ENCODE peak calls at places on chromosome 21, in nine cellular contexts. D is CD8-positive, alpha-beta T cell; V is pancreas; I is H1; T is NB4; C is fibroblast of pulmonary artery; Y is right lobe of liver; R is IMR-90; K is GM23338. E is an unnamed sample.

GRCh38 chr21:32524010-32524719 is 61.2 kb downstream of the TCP10L start:
- DNase-seq in Y (no peak), I (no peak), C (peak; percentile 96), R (peak; percentile 83), T (no peak), K (no peak), D (no peak), V (no peak), E (no peak)

GRCh38 chr21:32597205-32597604 is 11.9 kb upstream of the TCP10L start:
- DNase-seq in Y (no peak), I (no peak), C (peak; percentile 86), T (no peak), R (peak; percentile 95), V (no peak), D (no peak), K (no peak), E (no peak)

GRCh38 chr21:33618407-33618806 is 23.1 kb downstream of the CRYZL1 start:
- DNase-seq in R (no peak), V (no peak), K (peak; percentile 20), D (no peak), T (no peak), I (no peak), C (no peak), Y (no peak), E (no peak)

GRCh38 chr21:30257773-30258172 is 25.0 kb downstream of the KRTAP24-1 start:
- DNase-seq in D (no peak), Y (no peak), T (peak; percentile 41), R (no peak), C (peak; percentile 78), K (peak; percentile 92), V (no peak), I (no peak), E (peak; percentile 16)

GRCh38 chr21:40615503-40616376 is 231.2 kb downstream of the DSCAM start:
- DNase-seq in Y (no peak), V (no peak), R (no peak), T (no peak), D (no peak), K (no peak), I (no peak), C (no peak), E (no peak)

GRCh38 chr21:17780539-17780938 is 38.6 kb downstream of the C21orf91 start:
- DNase-seq in R (no peak), D (peak; percentile 35), V (no peak), I (no peak), T (peak; percentile 57), Y (no peak), K (no peak), C (no peak), E (peak; percentile 93)

GRCh38 chr21:38984982-38985422 is 179.3 kb downstream of the ETS2 start:
- DNase-seq in D (no peak), I (no peak), Y (no peak), R (peak; percentile 86), V (no peak), K (no peak), T (peak; percentile 78), C (peak; percentile 88), E (no peak)

GRCh38 chr21:33767236-33767635 is 124.9 kb downstream of the ITSN1 start:
- DNase-seq in D (no peak), C (peak; percentile 41), V (no peak), T (no peak), K (no peak), R (peak; percentile 46), Y (no peak), I (no peak), E (no peak)

GRCh38 chr21:32819702-32820101 is 48.1 kb upstream of the PAXBP1 start:
- DNase-seq in T (no peak), C (peak; percentile 94), D (no peak), V (no peak), I (no peak), R (peak; percentile 87), Y (no peak), K (no peak), E (no peak)

GRCh38 chr21:25558123-25558522 is 49.2 kb downstream of the MRPL39 start:
- DNase-seq in K (no peak), I (no peak), D (no peak), V (no peak), Y (no peak), C (no peak), T (no peak), R (no peak), E (no peak)

GRCh38 chr21:25980710-25981109 is 189.9 kb downstream of the APP start:
- DNase-seq in T (no peak), K (no peak), D (no peak), C (no peak), Y (no peak), V (no peak), I (no peak), R (no peak), E (no peak)

GRCh38 chr21:28872218-28872617 is 120.5 kb downstream of the LTN1 start:
- DNase-seq in I (no peak), K (no peak), C (no peak), R (no peak), Y (peak; percentile 55), V (no peak), D (no peak), T (no peak), E (no peak)

GRCh38 chr21:33238146-33238545 is 8.4 kb downstream of the IFNAR2 start:
- DNase-seq in I (no peak), T (no peak), V (no peak), K (no peak), D (peak; percentile 11), R (no peak), Y (no peak), C (no peak), E (peak; percentile 71)

GRCh38 chr21:38323721-38324591 is 67.2 kb downstream of the KCNJ15 start:
- DNase-seq in Y (no peak), V (peak; percentile 11), C (peak; percentile 92), D (no peak), I (no peak), R (peak; percentile 94), K (peak; percentile 83), T (peak; percentile 56), E (no peak)

GRCh38 chr21:45304945-45305344 is 17.2 kb upstream of the POFUT2 start:
- DNase-seq in Y (no peak), T (no peak), R (no peak), D (no peak), K (no peak), V (no peak), C (no peak), I (no peak), E (no peak)
- TF ChIP-seq CTCF in Y (no peak), T (no peak), R (no peak), D (no peak), K (no peak), V (no peak), C (no peak), I (no peak), E (no peak)

DNA sequence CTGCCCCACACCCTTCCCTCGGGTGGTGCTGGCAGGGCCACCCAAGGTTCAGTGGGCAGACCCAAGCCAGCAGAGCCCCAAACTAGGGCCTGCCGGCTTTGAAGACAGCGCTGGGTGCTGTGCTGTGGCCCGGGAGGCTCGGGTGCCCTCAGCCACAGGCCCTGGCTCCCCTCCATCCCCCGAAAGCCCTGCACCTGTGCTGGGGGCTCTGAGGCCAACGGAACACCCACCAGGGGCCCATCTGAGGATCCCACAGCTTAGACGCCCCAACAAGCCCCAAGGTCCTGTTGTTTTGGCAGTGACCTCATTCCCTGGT is 8.6 kb downstream of the ITGB2 start:
- DNase-seq in T (no peak), R (no peak), K (no peak), C (no peak), Y (peak; percentile 91), I (no peak), D (no peak), V (no peak), E (no peak)
- H3K4me3 ChIP-seq in T (no peak overlapping the region), R (no peak overlapping the region), K (no peak overlapping the region), C (no peak overlapping the region), Y (no peak overlapping the region), I (no peak overlapping the region), D (peak overlapping the region; percentile 42), V (no peak overlapping the region), E (no peak overlapping the region)

GRCh38 chr21:36613064-36613463 is 85.9 kb upstream of the SIM2 start:
- DNase-seq in V (no peak), Y (no peak), I (no peak), R (peak; percentile 79), D (no peak), K (no peak), T (no peak), C (no peak), E (no peak)

GRCh38 chr21:36609654-36610053 is 89.3 kb upstream of the SIM2 start:
- DNase-seq in K (no peak), R (no peak), V (no peak), C (no peak), Y (no peak), I (no peak), D (no peak), T (no peak), E (no peak)

GRCh38 chr21:36610201-36610600 is 88.7 kb upstream of the SIM2 start:
- DNase-seq in K (no peak), I (no peak), Y (no peak), D (no peak), R (peak; percentile 57), V (no peak), T (no peak), C (peak; percentile 42), E (no peak)

GRCh38 chr21:36613554-36613953 is 85.4 kb upstream of the SIM2 start:
- DNase-seq in R (no peak), T (no peak), Y (no peak), D (no peak), C (no peak), V (no peak), K (no peak), I (no peak), E (no peak)

GRCh38 chr21:36615274-36615964 is 83.5 kb upstream of the SIM2 start:
- DNase-seq in T (no peak), I (no peak), C (no peak), V (no peak), R (no peak), Y (no peak), K (peak; percentile 64), D (no peak), E (no peak)
- TF ChIP-seq CTCF in T (no peak), I (peak; percentile 67), C (no peak), V (no peak), R (peak; percentile 5), Y (no peak), K (peak; percentile 60), D (no peak), E (peak; percentile 24)

GRCh38 chr21:15491100-15491499 is 238.7 kb upstream of the USP25 start:
- DNase-seq in K (no peak), T (no peak), C (no peak), I (no peak), R (no peak), Y (peak; percentile 50), D (no peak), V (no peak), E (no peak)

GRCh38 chr21:15494481-15494880 is 235.3 kb upstream of the USP25 start:
- DNase-seq in T (no peak), C (no peak), V (no peak), R (no peak), K (no peak), D (no peak), Y (no peak), I (no peak), E (no peak)

GRCh38 chr21:15495965-15496364 is 233.8 kb upstream of the USP25 start:
- DNase-seq in Y (no peak), T (no peak), I (no peak), C (peak; percentile 63), R (peak; percentile 0), K (no peak), V (no peak), D (no peak), E (no peak)

GRCh38 chr21:15498455-15498854 is 231.3 kb upstream of the USP25 start:
- DNase-seq in T (no peak), Y (no peak), R (no peak), D (no peak), I (no peak), K (no peak), C (no peak), V (no peak), E (no peak)

GRCh38 chr21:15496896-15497295 is 232.9 kb upstream of the USP25 start:
- DNase-seq in K (no peak), T (no peak), V (no peak), R (no peak), I (no peak), Y (no peak), C (no peak), D (no peak), E (no peak)
- H3K4me3 ChIP-seq in K (no peak overlapping the region), T (no peak overlapping the region), V (no peak overlapping the region), R (no peak overlapping the region), I (no peak overlapping the region), Y (no peak overlapping the region), C (no peak overlapping the region), D (no peak overlapping the region), E (no peak overlapping the region)